ENCODE peak calls at places on chromosome 10, in nine cellular contexts. One of them, this sample, is unnamed.

GRCh38 chr10:75266945-75267344 is 31.2 kb upstream of the COMTD1 start:
- DNase-seq in A549: no peak
- DNase-seq in GM12878: no peak
- DNase-seq in GM23338: no peak
- DNase-seq in Panc1: no peak
- DNase-seq in SK-N-SH: no peak
- DNase-seq in HCT116: no peak
- DNase-seq in HepG2: no peak
- DNase-seq in K562: no peak
- DNase-seq in this sample: no peak

GRCh38 chr10:109931153-109931552 is 7.8 kb upstream of the XPNPEP1 start:
- DNase-seq in A549: no peak
- DNase-seq in GM12878: no peak
- DNase-seq in GM23338: no peak
- DNase-seq in Panc1: no peak
- DNase-seq in SK-N-SH: no peak
- DNase-seq in HCT116: no peak
- DNase-seq in HepG2: no peak
- DNase-seq in K562: no peak
- DNase-seq in this sample: peak; percentile 35

GRCh38 chr10:59967079-59967478 is 60.7 kb upstream of the CCDC6 start:
- DNase-seq in A549: no peak
- DNase-seq in GM12878: no peak
- DNase-seq in GM23338: peak; percentile 12
- DNase-seq in Panc1: no peak
- DNase-seq in SK-N-SH: no peak
- DNase-seq in HCT116: no peak
- DNase-seq in HepG2: no peak
- DNase-seq in K562: no peak
- DNase-seq in this sample: no peak

GRCh38 chr10:1476106-1476803 is 261.1 kb downstream of the ADARB2 start:
- DNase-seq in A549: no peak
- DNase-seq in GM12878: no peak
- DNase-seq in GM23338: peak; percentile 33
- DNase-seq in Panc1: no peak
- DNase-seq in SK-N-SH: no peak
- DNase-seq in HCT116: no peak
- DNase-seq in HepG2: no peak
- DNase-seq in K562: no peak
- DNase-seq in this sample: no peak

GRCh38 chr10:368579-369255 is 233.5 kb downstream of the ZMYND11 start:
- DNase-seq in A549: no peak
- DNase-seq in GM12878: no peak
- DNase-seq in GM23338: no peak
- DNase-seq in Panc1: no peak
- DNase-seq in SK-N-SH: peak; percentile 41
- DNase-seq in HCT116: no peak
- DNase-seq in HepG2: no peak
- DNase-seq in K562: no peak
- DNase-seq in this sample: no peak

GRCh38 chr10:75021851-75022250 is 89.6 kb upstream of the SAMD8 start:
- DNase-seq in A549: no peak
- DNase-seq in GM12878: no peak
- DNase-seq in GM23338: no peak
- DNase-seq in Panc1: no peak
- DNase-seq in SK-N-SH: no peak
- DNase-seq in HCT116: no peak
- DNase-seq in HepG2: peak; percentile 66
- DNase-seq in K562: no peak
- DNase-seq in this sample: no peak

GRCh38 chr10:112966191-112966855 is 16.3 kb downstream of the TCF7L2 start:
- DNase-seq in A549: no peak
- DNase-seq in GM12878: no peak
- DNase-seq in GM23338: no peak
- DNase-seq in Panc1: no peak
- DNase-seq in SK-N-SH: no peak
- DNase-seq in HCT116: no peak
- DNase-seq in HepG2: no peak
- DNase-seq in K562: no peak
- DNase-seq in this sample: no peak

GRCh38 chr10:36236931-36237330 is 594.8 kb upstream of the FZD8 start:
- DNase-seq in A549: no peak
- DNase-seq in GM12878: no peak
- DNase-seq in GM23338: no peak
- DNase-seq in Panc1: no peak
- DNase-seq in SK-N-SH: no peak
- DNase-seq in HCT116: no peak
- DNase-seq in HepG2: no peak
- DNase-seq in K562: no peak
- DNase-seq in this sample: no peak

GRCh38 chr10:132422169-132422691 is 25.2 kb downstream of the PWWP2B start:
- DNase-seq in A549: no peak
- DNase-seq in GM12878: no peak
- DNase-seq in GM23338: no peak
- DNase-seq in Panc1: no peak
- DNase-seq in SK-N-SH: peak; percentile 47
- DNase-seq in HCT116: no peak
- DNase-seq in HepG2: no peak
- DNase-seq in K562: no peak
- DNase-seq in this sample: peak; percentile 48

GRCh38 chr10:77949167-77949566 is 22.6 kb upstream of the DLG5 start:
- DNase-seq in A549: peak; percentile 47
- DNase-seq in GM12878: no peak
- DNase-seq in GM23338: peak; percentile 88
- DNase-seq in Panc1: peak; percentile 73
- DNase-seq in SK-N-SH: no peak
- DNase-seq in HCT116: peak; percentile 82
- DNase-seq in HepG2: no peak
- DNase-seq in K562: no peak
- DNase-seq in this sample: no peak

GRCh38 chr10:67789769-67790168 is 48.2 kb downstream of the DNAJC12 start:
- DNase-seq in A549: no peak
- DNase-seq in GM12878: no peak
- DNase-seq in GM23338: no peak
- DNase-seq in Panc1: no peak
- DNase-seq in SK-N-SH: no peak
- DNase-seq in HCT116: no peak
- DNase-seq in HepG2: no peak
- DNase-seq in K562: no peak
- DNase-seq in this sample: no peak

GRCh38 chr10:133385214-133385613 is 6.2 kb downstream of the PAOX start:
- DNase-seq in A549: no peak
- DNase-seq in GM12878: no peak
- DNase-seq in GM23338: no peak
- DNase-seq in Panc1: no peak
- DNase-seq in SK-N-SH: no peak
- DNase-seq in HCT116: no peak
- DNase-seq in HepG2: no peak
- DNase-seq in K562: no peak
- DNase-seq in this sample: no peak

GRCh38 chr10:21724695-21725371 is 190.8 kb downstream of the MLLT10 start:
- DNase-seq in A549: peak; percentile 49
- DNase-seq in GM12878: peak; percentile 59
- DNase-seq in GM23338: peak; percentile 52
- DNase-seq in Panc1: peak; percentile 28
- DNase-seq in SK-N-SH: peak; percentile 61
- DNase-seq in HCT116: peak; percentile 93
- DNase-seq in HepG2: peak; percentile 98
- DNase-seq in K562: peak; percentile 79
- DNase-seq in this sample: peak; percentile 90

GRCh38 chr10:71509444-71509843 is 112.7 kb downstream of the CDH23 start:
- DNase-seq in A549: no peak
- DNase-seq in GM12878: no peak
- DNase-seq in GM23338: no peak
- DNase-seq in Panc1: no peak
- DNase-seq in SK-N-SH: no peak
- DNase-seq in HCT116: no peak
- DNase-seq in HepG2: no peak
- DNase-seq in K562: peak; percentile 55
- DNase-seq in this sample: no peak

GRCh38 chr10:15370212-15370740 is 813 bp downstream of the FAM171A1 start:
- DNase-seq in A549: peak; percentile 32
- DNase-seq in GM12878: no peak
- DNase-seq in GM23338: peak; percentile 27
- DNase-seq in Panc1: no peak
- DNase-seq in SK-N-SH: peak; percentile 79
- DNase-seq in HCT116: no peak
- DNase-seq in HepG2: no peak
- DNase-seq in K562: peak; percentile 27
- DNase-seq in this sample: no peak

GRCh38 chr10:114413398-114413797 is 9.1 kb upstream of the AFAP1L2 start:
- DNase-seq in A549: peak; percentile 63
- DNase-seq in GM12878: no peak
- DNase-seq in GM23338: no peak
- DNase-seq in Panc1: no peak
- DNase-seq in SK-N-SH: no peak
- DNase-seq in HCT116: peak; percentile 36
- DNase-seq in HepG2: no peak
- DNase-seq in K562: no peak
- DNase-seq in this sample: peak; percentile 4

GRCh38 chr10:109932391-109932790 is 9.1 kb upstream of the XPNPEP1 start:
- DNase-seq in A549: no peak
- DNase-seq in GM12878: no peak
- DNase-seq in GM23338: no peak
- DNase-seq in Panc1: no peak
- DNase-seq in SK-N-SH: no peak
- DNase-seq in HCT116: no peak
- DNase-seq in HepG2: no peak
- DNase-seq in K562: no peak
- DNase-seq in this sample: no peak

GRCh38 chr10:31000071-31000787 is 31.4 kb downstream of the ZNF438 start:
- DNase-seq in A549: no peak
- DNase-seq in GM12878: no peak
- DNase-seq in GM23338: no peak
- DNase-seq in Panc1: no peak
- DNase-seq in SK-N-SH: no peak
- DNase-seq in HCT116: no peak
- DNase-seq in HepG2: no peak
- DNase-seq in K562: no peak
- DNase-seq in this sample: no peak

GRCh38 chr10:99370993-99371392 is 41.8 kb downstream of the CNNM1 start:
- DNase-seq in A549: peak; percentile 61
- DNase-seq in GM12878: no peak
- DNase-seq in GM23338: peak; percentile 32
- DNase-seq in Panc1: no peak
- DNase-seq in SK-N-SH: peak; percentile 56
- DNase-seq in HCT116: peak; percentile 42
- DNase-seq in HepG2: peak; percentile 59
- DNase-seq in K562: peak; percentile 19
- DNase-seq in this sample: no peak

GRCh38 chr10:16891375-16892313 is 74.4 kb upstream of the RSU1 start:
- DNase-seq in A549: no peak
- DNase-seq in GM12878: no peak
- DNase-seq in GM23338: peak; percentile 86
- DNase-seq in Panc1: peak; percentile 77
- DNase-seq in SK-N-SH: peak; percentile 25
- DNase-seq in HCT116: peak; percentile 92
- DNase-seq in HepG2: peak; percentile 30
- DNase-seq in K562: peak; percentile 63
- DNase-seq in this sample: peak; percentile 35

GRCh38 chr10:16887565-16887964 is 70.3 kb upstream of the RSU1 start:
- DNase-seq in A549: no peak
- DNase-seq in GM12878: no peak
- DNase-seq in GM23338: no peak
- DNase-seq in Panc1: no peak
- DNase-seq in SK-N-SH: peak; percentile 42
- DNase-seq in HCT116: no peak
- DNase-seq in HepG2: no peak
- DNase-seq in K562: no peak
- DNase-seq in this sample: no peak

GRCh38 chr10:16893664-16894063 is 76.4 kb upstream of the RSU1 start:
- DNase-seq in A549: no peak
- DNase-seq in GM12878: no peak
- DNase-seq in GM23338: no peak
- DNase-seq in Panc1: peak; percentile 56
- DNase-seq in SK-N-SH: no peak
- DNase-seq in HCT116: no peak
- DNase-seq in HepG2: no peak
- DNase-seq in K562: no peak
- DNase-seq in this sample: no peak

GRCh38 chr10:16894834-16895233 is 77.6 kb upstream of the RSU1 start:
- DNase-seq in A549: no peak
- DNase-seq in GM12878: no peak
- DNase-seq in GM23338: no peak
- DNase-seq in Panc1: no peak
- DNase-seq in SK-N-SH: no peak
- DNase-seq in HCT116: no peak
- DNase-seq in HepG2: no peak
- DNase-seq in K562: no peak
- DNase-seq in this sample: no peak

GRCh38 chr10:16890691-16891090 is 73.5 kb upstream of the RSU1 start:
- DNase-seq in A549: no peak
- DNase-seq in GM12878: no peak
- DNase-seq in GM23338: no peak
- DNase-seq in Panc1: no peak
- DNase-seq in SK-N-SH: no peak
- DNase-seq in HCT116: no peak
- DNase-seq in HepG2: no peak
- DNase-seq in K562: no peak
- DNase-seq in this sample: no peak
- TF ChIP-seq REST in A549: no peak
- TF ChIP-seq REST in GM12878: no peak
- TF ChIP-seq REST in GM23338: no peak
- TF ChIP-seq REST in Panc1: no peak
- TF ChIP-seq REST in SK-N-SH: no peak
- TF ChIP-seq REST in HCT116: no peak
- TF ChIP-seq REST in HepG2: no peak
- TF ChIP-seq REST in K562: no peak
- TF ChIP-seq REST in this sample: no peak

GRCh38 chr10:43396061-43396927 is 12.7 kb downstream of the HNRNPF start:
- DNase-seq in A549: peak; percentile 78
- DNase-seq in GM12878: no peak
- DNase-seq in GM23338: peak; percentile 83
- DNase-seq in Panc1: no peak
- DNase-seq in SK-N-SH: peak; percentile 96
- DNase-seq in HCT116: no peak
- DNase-seq in HepG2: peak; percentile 79
- DNase-seq in K562: peak; percentile 97
- DNase-seq in this sample: peak; percentile 73
- TF ChIP-seq REST in A549: no peak
- TF ChIP-seq REST in GM12878: no peak
- TF ChIP-seq REST in GM23338: no peak
- TF ChIP-seq REST in Panc1: no peak
- TF ChIP-seq REST in SK-N-SH: no peak
- TF ChIP-seq REST in HCT116: no peak
- TF ChIP-seq REST in HepG2: no peak
- TF ChIP-seq REST in K562: peak; percentile 25
- TF ChIP-seq REST in this sample: no peak

GRCh38 chr10:12852732-12853131 is 148.8 kb downstream of the CCDC3 start:
- DNase-seq in A549: no peak
- DNase-seq in GM12878: no peak
- DNase-seq in GM23338: no peak
- DNase-seq in Panc1: no peak
- DNase-seq in SK-N-SH: no peak
- DNase-seq in HCT116: no peak
- DNase-seq in HepG2: no peak
- DNase-seq in K562: no peak
- DNase-seq in this sample: no peak
- TF ChIP-seq REST in A549: no peak
- TF ChIP-seq REST in GM12878: no peak
- TF ChIP-seq REST in GM23338: no peak
- TF ChIP-seq REST in Panc1: no peak
- TF ChIP-seq REST in SK-N-SH: no peak
- TF ChIP-seq REST in HCT116: no peak
- TF ChIP-seq REST in HepG2: no peak
- TF ChIP-seq REST in K562: no peak
- TF ChIP-seq REST in this sample: no peak

GRCh38 chr10:122151121-122151694 is 119.9 kb upstream of the BTBD16 start:
- DNase-seq in A549: no peak
- DNase-seq in GM12878: no peak
- DNase-seq in GM23338: no peak
- DNase-seq in Panc1: no peak
- DNase-seq in SK-N-SH: no peak
- DNase-seq in HCT116: no peak
- DNase-seq in HepG2: no peak
- DNase-seq in K562: no peak
- DNase-seq in this sample: no peak
- TF ChIP-seq REST in A549: no peak
- TF ChIP-seq REST in GM12878: no peak
- TF ChIP-seq REST in GM23338: no peak
- TF ChIP-seq REST in Panc1: no peak
- TF ChIP-seq REST in SK-N-SH: no peak
- TF ChIP-seq REST in HCT116: no peak
- TF ChIP-seq REST in HepG2: no peak
- TF ChIP-seq REST in K562: no peak
- TF ChIP-seq REST in this sample: no peak

This sample was measured in HL-60.